ENCODE peak calls at places on chromosomes 11 and 22, in six cellular contexts. C is endodermal cell, P is HL-60, F is cardiac muscle cell, N is AG09319, V is heart right ventricle. I is an unnamed sample.

GRCh38 chr11:27362032-27362431 is 983 bp downstream of the CCDC34 start:
- DNase-seq in C (no peak), P (no peak), F (no peak), N (no peak), V (no peak), I (no peak)

GRCh38 chr22:38845368-38845740 is 1.5 kb upstream of the NPTXR start:
- DNase-seq in C (no peak), P (no peak), F (no peak), N (no peak), V (no peak), I (no peak)

GRCh38 chr11:116414357-116414756 is 358.4 kb downstream of the BUD13 start:
- DNase-seq in C (no peak), P (no peak), F (no peak), N (no peak), V (no peak), I (no peak)

GRCh38 chr22:44336962-44337657 is 24.4 kb upstream of the SHISAL1 start:
- DNase-seq in C (no peak), P (no peak), F (no peak), N (no peak), V (no peak), I (no peak)

GRCh38 chr11:10623797-10624761 is 55.6 kb upstream of the LYVE1 start:
- DNase-seq in C (peak), P (no peak), F (peak), N (no peak), V (peak), I (no peak)

GRCh38 chr22:28015056-28015445 is 96.0 kb upstream of the PITPNB start:
- DNase-seq in C (no peak), P (no peak), F (no peak), N (no peak), V (no peak), I (no peak)

GRCh38 chr11:128458316-128458715 is 129.0 kb downstream of the ETS1 start:
- DNase-seq in C (no peak), P (no peak), F (peak), N (no peak), V (no peak), I (no peak)

GRCh38 chr11:65492637-65493366 is 6.0 kb upstream of the MALAT1 start:
- DNase-seq in C (peak), P (peak), F (peak), N (peak), V (peak), I (no peak)

GRCh38 chr11:133825666-133826065 is 19.6 kb downstream of the SPATA19 start:
- DNase-seq in C (no peak), P (no peak), F (no peak), N (no peak), V (no peak), I (no peak)

GRCh38 chr22:39392341-39392948 is 7.1 kb upstream of the TAB1 start:
- DNase-seq in C (no peak), P (peak), F (peak), N (no peak), V (no peak), I (no peak)

GRCh38 chr11:123628936-123629683 is 25.3 kb downstream of the SCN3B start:
- DNase-seq in C (no peak), P (no peak), F (peak), N (no peak), V (peak), I (peak)

GRCh38 chr11:9228086-9228485 is 37.1 kb downstream of the DENND5A start:
- DNase-seq in C (peak), P (no peak), F (no peak), N (no peak), V (no peak), I (no peak)
- TF ChIP-seq CTCF in C (no peak), P (no peak), F (no peak), N (no peak), V (no peak), I (no peak)

GRCh38 chr11:2768471-2769408 is 68.9 kb upstream of the KCNQ1OT1 start:
- DNase-seq in C (peak), P (no peak), F (peak), N (no peak), V (peak), I (peak)
- TF ChIP-seq CTCF in C (no peak), P (no peak), F (no peak), N (no peak), V (no peak), I (no peak)

DNA sequence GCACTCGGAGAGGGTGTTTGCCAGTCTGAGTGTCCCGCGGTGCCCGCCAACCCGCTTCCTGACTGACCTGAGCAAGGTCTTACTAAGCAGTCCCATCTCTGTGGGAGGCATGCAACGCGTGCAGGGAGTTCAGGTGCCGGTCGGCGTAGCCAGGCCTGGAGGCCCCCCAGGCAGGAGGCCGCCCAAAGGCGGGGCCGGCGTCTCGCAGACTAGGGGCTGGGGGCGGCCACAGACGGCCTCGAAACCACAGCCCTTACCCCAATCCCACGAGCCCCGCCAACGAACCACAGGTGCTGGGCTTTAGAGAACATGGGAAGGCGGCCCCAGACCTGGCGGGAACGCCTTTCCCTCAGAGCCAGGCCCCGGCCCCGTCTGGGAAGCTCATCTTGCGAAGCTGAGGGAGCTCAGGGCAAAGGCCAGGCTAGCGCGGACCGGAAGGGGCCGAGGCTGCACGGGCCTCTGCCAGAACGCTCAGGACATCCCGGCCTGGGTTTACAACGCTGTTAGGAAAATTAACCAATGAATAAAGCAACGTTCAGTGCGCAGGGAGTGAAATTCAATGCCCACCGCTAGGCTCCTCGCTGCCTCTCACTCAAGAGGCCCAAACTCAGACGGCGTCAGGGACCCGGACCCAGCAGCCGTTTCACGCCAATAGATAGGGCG is 2.1 kb upstream of the MTFP1 start:
- DNase-seq in C (no peak), P (no peak), F (no peak), N (no peak), V (no peak), I (peak)
- TF ChIP-seq CTCF in C (peak), P (no peak), F (peak), N (no peak), V (no peak), I (no peak)

GRCh38 chr22:34057726-34058125 is 137.4 kb upstream of the LARGE1 start:
- DNase-seq in C (no peak), P (no peak), F (no peak), N (no peak), V (no peak), I (no peak)

GRCh38 chr22:34055525-34056200 is 135.4 kb upstream of the LARGE1 start:
- DNase-seq in C (peak), P (peak), F (no peak), N (no peak), V (no peak), I (no peak)
- TF ChIP-seq CTCF in C (peak), P (no peak), F (no peak), N (no peak), V (peak), I (no peak)

GRCh38 chr11:17351171-17351509 is 460 bp upstream of the NCR3LG1 start:
- DNase-seq in C (no peak), P (no peak), F (no peak), N (no peak), V (no peak), I (no peak)
- TF ChIP-seq CTCF in C (peak), P (no peak), F (peak), N (peak), V (peak), I (peak)

GRCh38 chr22:20530368-20531153 is 23.2 kb downstream of the MED15 start:
- DNase-seq in C (no peak), P (no peak), F (peak), N (no peak), V (no peak), I (no peak)
- TF ChIP-seq CTCF in C (no peak), P (no peak), F (no peak), N (no peak), V (no peak), I (no peak)

GRCh38 chr22:46386312-46386711 is 50.8 kb downstream of the TRMU start:
- DNase-seq in C (no peak), P (no peak), F (no peak), N (no peak), V (no peak), I (no peak)
- TF ChIP-seq CTCF in C (peak), P (no peak), F (no peak), N (no peak), V (no peak), I (peak)

GRCh38 chr11:34603129-34604001 is 17.5 kb upstream of the EHF start:
- DNase-seq in C (no peak), P (no peak), F (peak), N (no peak), V (no peak), I (no peak)

GRCh38 chr11:34601085-34601444 is 19.8 kb upstream of the EHF start:
- DNase-seq in C (no peak), P (no peak), F (peak), N (no peak), V (no peak), I (no peak)

GRCh38 chr11:34601609-34602008 is 19.3 kb upstream of the EHF start:
- DNase-seq in C (no peak), P (no peak), F (no peak), N (no peak), V (no peak), I (no peak)

GRCh38 chr11:34600339-34601084 is 20.4 kb upstream of the EHF start:
- DNase-seq in C (peak), P (no peak), F (no peak), N (no peak), V (no peak), I (no peak)

DNA sequence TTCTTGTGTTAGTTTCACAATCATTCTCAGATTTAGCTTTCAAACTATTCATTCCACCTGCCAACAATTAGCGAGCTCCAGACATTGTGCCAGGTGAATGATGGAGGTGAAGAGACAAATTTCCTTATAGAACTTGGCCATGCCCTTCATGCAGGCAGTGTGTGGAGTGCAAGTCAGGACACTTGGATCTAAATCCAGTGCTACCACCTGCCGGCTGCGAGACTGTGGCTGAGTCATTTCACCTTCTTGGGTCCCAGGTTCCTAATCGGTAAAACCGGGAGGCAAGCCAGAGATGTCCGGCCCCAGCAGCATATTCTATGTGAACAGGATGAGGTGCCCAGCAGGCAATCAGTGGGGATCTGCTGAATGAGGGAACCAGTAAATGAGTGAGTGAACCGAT is 18.6 kb upstream of the EHF start:
- DNase-seq in C (no peak), P (no peak), F (no peak), N (no peak), V (no peak), I (no peak)
- TF ChIP-seq CTCF in C (no peak), P (no peak), F (no peak), N (no peak), V (no peak), I (no peak)